ENCODE peak calls at places on chromosomes 1 and 21, in eight cellular contexts. I, X, E, Q, D, C, O and H are unnamed samples.

GRCh38 chr1:206985162-206985749 is 15.0 kb upstream of the FCAMR start:
- DNase-seq in X (no peak), D (no peak), O (no peak), C (no peak), Q (no peak), E (no peak), I (no peak), H (no peak)

GRCh38 chr1:230262867-230263572 is 163.1 kb downstream of the PGBD5 start:
- DNase-seq in O (no peak), I (no peak), C (no peak), Q (no peak), X (no peak), E (no peak), D (no peak), H (no peak)

GRCh38 chr1:85200367-85200869 is 398 bp downstream of the SYDE2 start:
- DNase-seq in C (no peak), Q (no peak), O (peak; percentile 38), E (peak; percentile 60), I (peak; percentile 38), D (no peak), X (peak; percentile 37), H (peak; percentile 54)

GRCh38 chr21:40770435-40771055 is 76.4 kb downstream of the DSCAM start:
- DNase-seq in I (no peak), Q (no peak), O (no peak), E (no peak), D (no peak), C (no peak), X (no peak), H (no peak)

GRCh38 chr1:87718241-87718950 is 389.7 kb downstream of the LMO4 start:
- DNase-seq in E (no peak), X (no peak), O (no peak), I (no peak), C (no peak), Q (no peak), D (no peak), H (no peak)

GRCh38 chr1:210504286-210504685 is 175.6 kb downstream of the HHAT start:
- DNase-seq in Q (no peak), D (no peak), X (no peak), E (no peak), O (no peak), C (no peak), I (no peak), H (no peak)

GRCh38 chr1:247287460-247287859 is 31.6 kb downstream of the VN1R5 start:
- DNase-seq in D (no peak), X (no peak), E (no peak), C (no peak), O (no peak), I (no peak), Q (no peak), H (no peak)

GRCh38 chr1:214615111-214615510 is 12.1 kb downstream of the CENPF start:
- DNase-seq in E (no peak), I (no peak), C (no peak), X (no peak), Q (no peak), O (no peak), D (no peak), H (no peak)

GRCh38 chr21:18987515-18988026 is 584.0 kb upstream of the TMPRSS15 start:
- DNase-seq in I (no peak), O (no peak), C (no peak), Q (no peak), E (no peak), X (no peak), D (no peak), H (no peak)

GRCh38 chr21:21163904-21164303 is 165.7 kb downstream of the NCAM2 start:
- DNase-seq in X (peak; percentile 51), C (peak; percentile 70), D (peak; percentile 67), E (no peak), O (peak; percentile 38), I (peak; percentile 33), Q (peak; percentile 67), H (peak; percentile 24)

GRCh38 chr1:98119793-98120192 is 199.0 kb upstream of the DPYD start:
- DNase-seq in O (no peak), X (no peak), Q (no peak), E (no peak), I (no peak), D (no peak), C (peak; percentile 59), H (no peak)

GRCh38 chr1:37954316-37954971 is 7.6 kb upstream of the INPP5B start:
- DNase-seq in D (no peak), O (no peak), Q (no peak), E (no peak), C (no peak), I (no peak), X (no peak), H (no peak)

GRCh38 chr1:54053745-54054437 is 483 bp downstream of the TCEANC2 start:
- DNase-seq in E (no peak), X (peak; percentile 2), D (no peak), C (no peak), I (no peak), O (no peak), Q (no peak), H (no peak)

GRCh38 chr1:54806931-54807611 is 5.9 kb upstream of the TTC22 start:
- DNase-seq in E (no peak), O (no peak), I (no peak), Q (no peak), D (no peak), X (no peak), C (no peak), H (no peak)

GRCh38 chr1:54121482-54122130 is 31.2 kb downstream of the CDCP2 start:
- DNase-seq in O (peak; percentile 76), I (peak; percentile 99), X (peak; percentile 71), Q (peak; percentile 77), D (peak; percentile 83), C (peak; percentile 76), E (peak; percentile 70), H (peak; percentile 81)

DNA sequence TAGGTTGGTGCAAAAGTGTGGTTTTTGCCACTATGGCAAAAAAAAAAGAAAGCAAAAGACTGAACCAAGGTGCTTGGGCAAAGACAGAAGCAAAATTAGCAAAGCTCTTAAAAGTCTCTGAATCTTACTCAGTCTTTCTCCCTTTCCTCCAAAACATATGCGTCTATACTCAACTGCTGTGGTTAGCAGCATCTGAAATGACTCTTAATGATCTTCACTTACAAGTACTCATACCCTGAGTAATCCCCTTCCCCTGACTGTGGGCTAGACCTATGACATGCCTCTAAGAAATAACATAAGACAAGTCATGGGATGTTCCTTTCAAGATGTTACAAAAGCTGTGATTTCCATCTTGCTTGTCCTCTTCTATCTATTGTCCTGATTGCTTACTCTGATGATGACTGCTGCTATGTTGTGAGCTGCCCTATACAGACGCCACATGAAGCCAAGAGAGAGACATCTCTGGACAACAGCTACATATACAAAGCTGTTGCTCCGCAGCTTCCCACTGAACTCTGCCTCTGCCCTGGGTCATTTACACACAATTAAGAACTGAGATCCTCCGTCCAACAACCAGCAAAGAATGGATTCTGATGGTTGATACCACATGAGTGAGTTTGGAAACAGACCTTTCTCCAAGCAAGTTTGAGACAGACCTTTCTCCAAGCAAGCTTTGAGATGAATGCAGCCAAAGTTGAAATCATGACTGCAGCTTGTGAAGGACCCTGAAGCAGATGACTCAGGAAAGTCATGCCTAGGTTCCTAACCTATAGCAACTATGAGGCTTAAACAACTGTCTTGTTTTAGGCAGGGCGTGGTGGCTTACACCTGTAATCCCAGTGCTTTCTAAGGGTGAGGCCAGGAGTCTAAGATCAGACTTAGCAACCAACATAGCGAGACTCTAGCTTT is 55.2 kb downstream of the PUM1 start:
- DNase-seq in Q (no peak), O (no peak), I (no peak), C (no peak), E (no peak), X (no peak), D (no peak), H (no peak)
- H3K4me1 ChIP-seq in Q (no peaks in the 10 kb centered on the region), O (peaks cover 14% of the 10 kb centered on the region), I (peaks cover 26% of the 10 kb centered on the region), C (no peaks in the 10 kb centered on the region), E (peaks cover 61% of the 10 kb centered on the region), X (peaks cover 33% of the 10 kb centered on the region), D (no peaks in the 10 kb centered on the region), H (peaks cover 89% of the 10 kb centered on the region)

GRCh38 chr1:23756676-23757075 is 13.4 kb downstream of the ELOA start:
- DNase-seq in D (peak; percentile 18), I (no peak), O (no peak), E (no peak), C (no peak), Q (no peak), X (no peak), H (no peak)
- H3K36me3 ChIP-seq in D (peaks cover 100% of the 10 kb centered on the region), I (peaks cover 98% of the 10 kb centered on the region), O (peaks cover 48% of the 10 kb centered on the region), E (peaks cover 75% of the 10 kb centered on the region), C (peaks cover 97% of the 10 kb centered on the region), Q (peaks cover 36% of the 10 kb centered on the region), X (peaks cover 54% of the 10 kb centered on the region), H (peaks cover 90% of the 10 kb centered on the region)

DNA sequence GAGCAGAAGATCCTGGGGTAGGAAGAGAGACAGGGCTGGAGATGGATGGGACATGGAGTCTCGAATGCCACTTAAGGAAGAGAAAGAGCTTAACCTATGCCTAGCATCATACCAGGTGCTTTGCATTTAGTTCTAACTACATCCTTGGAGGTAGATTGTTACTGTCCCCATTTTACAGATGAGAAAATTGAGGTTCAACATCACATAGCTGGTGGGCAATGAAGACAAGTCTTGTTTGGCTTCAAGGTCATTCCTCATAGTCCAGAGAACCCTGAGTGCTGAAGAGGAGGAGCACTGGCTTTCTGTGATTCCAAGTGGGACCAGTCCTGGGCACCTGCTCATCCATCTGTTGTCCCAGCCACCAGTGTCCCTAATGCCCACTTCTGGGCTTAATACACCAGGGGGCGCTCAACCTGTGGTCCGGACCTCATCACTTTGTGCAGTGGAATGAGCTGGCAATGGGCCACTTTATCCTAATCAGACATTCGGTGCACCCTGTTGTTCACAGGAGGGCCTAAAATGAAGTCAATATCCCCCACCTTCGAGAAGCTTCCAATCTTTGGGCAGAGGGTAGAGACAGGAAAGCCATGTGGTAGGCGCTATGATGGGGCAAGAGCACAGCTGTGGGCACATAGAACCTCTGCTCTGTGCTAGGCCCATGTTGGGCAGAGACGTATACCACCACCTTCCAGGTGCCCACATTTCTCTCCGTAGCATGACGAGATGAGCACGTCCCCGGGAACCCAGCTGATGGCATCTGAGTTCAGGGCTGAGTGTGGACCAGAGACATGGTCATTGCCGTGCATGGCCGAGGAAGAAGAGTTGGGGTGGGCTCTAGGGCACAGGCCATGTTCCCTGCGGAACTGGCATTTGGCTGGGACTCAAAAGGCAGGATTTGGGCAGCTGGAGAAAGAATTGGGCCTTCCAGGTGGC is 9.2 kb downstream of the RPS6KA1 start:
- DNase-seq in I (peak; percentile 35), C (peak; percentile 54), Q (no peak), E (peak; percentile 63), O (peak; percentile 22), X (no peak), D (peak; percentile 53), H (peak; percentile 44)
- H3K4me1 ChIP-seq in I (peaks cover 16% of the 10 kb centered on the region), C (peaks cover 20% of the 10 kb centered on the region), Q (no peaks in the 10 kb centered on the region), E (peaks cover 84% of the 10 kb centered on the region), O (no peaks in the 10 kb centered on the region), X (peaks cover 76% of the 10 kb centered on the region), D (peaks cover 9% of the 10 kb centered on the region), H (peaks cover 29% of the 10 kb centered on the region)

GRCh38 chr1:109840011-109840629 is 70.5 kb upstream of the CSF1 start:
- DNase-seq in X (no peak), I (no peak), D (no peak), Q (no peak), C (no peak), O (no peak), E (no peak), H (no peak)

GRCh38 chr1:109834951-109835350 is 71.2 kb upstream of the EPS8L3 start:
- DNase-seq in O (no peak), C (no peak), X (no peak), D (no peak), Q (no peak), I (no peak), E (no peak), H (no peak)

GRCh38 chr1:109838838-109839240 is 71.8 kb upstream of the CSF1 start:
- DNase-seq in C (no peak), Q (no peak), D (peak; percentile 82), O (no peak), E (no peak), I (peak; percentile 60), X (no peak), H (no peak)

GRCh38 chr1:109832935-109833334 is 69.2 kb upstream of the EPS8L3 start:
- DNase-seq in I (no peak), O (no peak), E (no peak), C (no peak), Q (no peak), D (no peak), X (no peak), H (no peak)

GRCh38 chr1:109837852-109838570 is 72.6 kb upstream of the CSF1 start:
- DNase-seq in Q (no peak), X (no peak), E (no peak), C (no peak), O (no peak), I (no peak), D (no peak), H (no peak)
- H3K36me3 ChIP-seq in Q (no peaks in the 10 kb centered on the region), X (no peaks in the 10 kb centered on the region), E (no peaks in the 10 kb centered on the region), C (no peaks in the 10 kb centered on the region), O (no peaks in the 10 kb centered on the region), I (no peaks in the 10 kb centered on the region), D (no peaks in the 10 kb centered on the region), H (no peaks in the 10 kb centered on the region)